ENCODE peak calls at places on chromosomes 4 and X, in eight cellular contexts. T is stimulated activated CD8-positive, alpha-beta memory T cell treated with anti-CD3 and anti-CD28 coated beads, Interleukin-7, amount 100 ng/mL, for 1 hour; U is HCT116; I is stimulated activated naive CD4-positive, alpha-beta T cell treated with Interleukin-2 at 50 U/mL for 16 hours; N is NCI-H460; B is cortex of kidney; A is fibroblast of the conjunctiva; R is iris pigment epithelial cell. D is an unnamed sample.
A peak's percentile ranks its signal among the peaks of the same experiment; 100 is the strongest.

GRCh38 chr4:84573738-84574720 is 8.9 kb upstream of the CDS1 start:
- DNase-seq in T (no peak), U (no peak), I (no peak), N (no peak), B (no peak), A (no peak), R (peak; percentile 30), D (no peak)

GRCh38 chr4:186885289-186885688 is 161.6 kb upstream of the FAT1 start:
- DNase-seq in T (no peak), U (no peak), I (no peak), N (no peak), B (no peak), A (no peak), R (no peak), D (no peak)

GRCh38 chr4:7434766-7435150 is at the start of gene PSAPL1:
- DNase-seq in T (no peak), U (peak; percentile 16), I (no peak), N (peak; percentile 3), B (no peak), A (no peak), R (peak; percentile 35), D (no peak)

GRCh38 chrX:54920610-54921426 is at the start of gene TRO:
- DNase-seq in T (no peak), U (no peak), I (no peak), N (no peak), B (no peak), A (no peak), R (peak; percentile 1), D (no peak)

GRCh38 chrX:86171366-86171765 is 23.1 kb downstream of the DACH2 start:
- DNase-seq in T (no peak), U (no peak), I (no peak), N (peak; percentile 26), B (no peak), A (peak; percentile 24), R (peak; percentile 52), D (no peak)

GRCh38 chrX:31209005-31209612 is 137.3 kb upstream of the FTHL17 start:
- DNase-seq in T (no peak), U (no peak), I (no peak), N (no peak), B (no peak), A (no peak), R (peak; percentile 48), D (no peak)

GRCh38 chrX:46628406-46629371 is 55.1 kb downstream of the CHST7 start:
- DNase-seq in T (no peak), U (no peak), I (peak; percentile 20), N (no peak), B (no peak), A (no peak), R (peak; percentile 46), D (no peak)

GRCh38 chr4:7649741-7650531 is 215.2 kb upstream of the PSAPL1 start:
- DNase-seq in T (peak; percentile 42), U (peak; percentile 7), I (peak; percentile 39), N (no peak), B (no peak), A (peak; percentile 14), R (peak; percentile 97), D (peak; percentile 44)

GRCh38 chr4:153004106-153004881 is 68.2 kb downstream of the FHDC1 start:
- DNase-seq in T (no peak), U (no peak), I (no peak), N (no peak), B (no peak), A (no peak), R (no peak), D (no peak)

GRCh38 chr4:169774466-169775445 is 17.0 kb upstream of the HPF1 start:
- DNase-seq in T (peak; percentile 8), U (no peak), I (peak; percentile 5), N (no peak), B (no peak), A (no peak), R (no peak), D (no peak)

GRCh38 chrX:38811515-38812239 is 10.4 kb downstream of the MID1IP1 start:
- DNase-seq in T (no peak), U (no peak), I (no peak), N (no peak), B (no peak), A (no peak), R (peak; percentile 50), D (no peak)

GRCh38 chr4:4422856-4423485 is 36.1 kb downstream of the NSG1 start:
- DNase-seq in T (no peak), U (no peak), I (no peak), N (no peak), B (no peak), A (no peak), R (no peak), D (no peak)

GRCh38 chr4:122542411-122543236 is 78.2 kb downstream of the IL21 start:
- DNase-seq in T (no peak), U (no peak), I (no peak), N (no peak), B (no peak), A (no peak), R (peak; percentile 87), D (no peak)

GRCh38 chr4:91222019-91222418 is 1081.7 kb upstream of the GRID2 start:
- DNase-seq in T (no peak), U (no peak), I (no peak), N (no peak), B (no peak), A (no peak), R (no peak), D (no peak)

GRCh38 chr4:87255755-87256154 is 35.3 kb upstream of the KLHL8 start:
- DNase-seq in T (no peak), U (no peak), I (no peak), N (no peak), B (no peak), A (no peak), R (no peak), D (no peak)

GRCh38 chrX:69538321-69538876 is 34.3 kb downstream of the NALF2 start:
- DNase-seq in T (peak; percentile 8), U (peak; percentile 29), I (peak; percentile 50), N (peak; percentile 59), B (no peak), A (peak; percentile 34), R (peak; percentile 31), D (peak; percentile 72)

GRCh38 chr4:139557506-139558110 is 1.6 kb upstream of the SETD7 start:
- DNase-seq in T (no peak), U (no peak), I (no peak), N (no peak), B (no peak), A (no peak), R (no peak), D (no peak)

GRCh38 chrX:10447577-10448214 is 172.7 kb downstream of the MID1 start:
- DNase-seq in T (no peak), U (no peak), I (no peak), N (no peak), B (no peak), A (peak; percentile 5), R (peak; percentile 65), D (no peak)

GRCh38 chr4:78762529-78762928 is 13.6 kb upstream of the BMP2K start:
- DNase-seq in T (no peak), U (no peak), I (no peak), N (no peak), B (no peak), A (no peak), R (no peak), D (no peak)

D was measured in ascending aorta.